ENCODE peak calls at places on chromosomes 13 and 19, in seven cellular contexts. W is tibial artery, B is fibroblast of lung, X is AG04450, U is left ventricle myocardium inferior, D is hepatocyte, N is neural progenitor cell. E is an unnamed sample.

GRCh38 chr13:97445504-97446187 is 11.7 kb downstream of the RAP2A start:
- DNase-seq in U (no peak), B (no peak), W (no peak), N (no peak), X (no peak), D (no peak), E (no peak)

GRCh38 chr19:14519860-14520407 is 1.7 kb upstream of the DNAJB1 start:
- DNase-seq in W (no peak), X (no peak), N (no peak), U (no peak), D (no peak), B (peak; percentile 89), E (peak; percentile 89)

GRCh38 chr19:46635920-46636761 is at the start of gene GNG8:
- DNase-seq in X (no peak), B (no peak), N (peak; percentile 72), W (no peak), U (no peak), D (no peak), E (no peak)

GRCh38 chr13:60169239-60170031 is 5.7 kb upstream of the DIAPH3 start:
- DNase-seq in D (no peak), N (no peak), W (no peak), U (no peak), B (no peak), X (no peak), E (no peak)

GRCh38 chr13:67228909-67229308 is 1.2 kb downstream of the PCDH9 start:
- DNase-seq in B (peak; percentile 30), X (no peak), U (no peak), D (no peak), N (no peak), W (no peak), E (peak; percentile 36)

GRCh38 chr19:58556633-58557252 is 1.7 kb downstream of the UBE2M start:
- DNase-seq in D (no peak), B (no peak), U (no peak), X (no peak), W (no peak), N (no peak), E (no peak)

GRCh38 chr19:6970478-6970877 is 50.8 kb downstream of the MBD3L2B start:
- DNase-seq in U (no peak), X (no peak), D (no peak), B (no peak), W (no peak), N (no peak), E (no peak)

GRCh38 chr19:50357178-50358100 is 8.0 kb downstream of the NAPSA start:
- DNase-seq in X (no peak), U (peak; percentile 77), W (peak; percentile 72), B (peak; percentile 47), D (peak; percentile 62), N (peak; percentile 76), E (peak; percentile 73)

GRCh38 chr19:43532571-43532961 is 422 bp upstream of the ZNF575 start:
- DNase-seq in W (peak; percentile 50), X (no peak), D (no peak), B (no peak), N (no peak), U (no peak), E (no peak)

GRCh38 chr13:67462098-67462497 is 232.0 kb upstream of the PCDH9 start:
- DNase-seq in U (no peak), W (no peak), N (no peak), D (no peak), B (no peak), X (no peak), E (no peak)

GRCh38 chr19:10921909-10922637 is 6.4 kb downstream of the YIPF2 start:
- DNase-seq in N (no peak), W (no peak), X (no peak), B (no peak), U (no peak), D (no peak), E (no peak)

GRCh38 chr19:46919324-46919723 is 58.5 kb downstream of the ARHGAP35 start:
- DNase-seq in W (no peak), X (no peak), N (no peak), U (no peak), B (peak; percentile 50), D (no peak), E (peak; percentile 64)

GRCh38 chr19:49340069-49340864 is 5.1 kb downstream of the CD37 start:
- DNase-seq in B (no peak), X (no peak), W (peak; percentile 80), U (peak; percentile 72), N (peak; percentile 52), D (peak; percentile 54), E (peak; percentile 64)

GRCh38 chr13:91491980-91492379 is 93.6 kb downstream of the GPC5 start:
- DNase-seq in X (no peak), B (no peak), D (no peak), U (no peak), N (no peak), W (no peak), E (no peak)

DNA sequence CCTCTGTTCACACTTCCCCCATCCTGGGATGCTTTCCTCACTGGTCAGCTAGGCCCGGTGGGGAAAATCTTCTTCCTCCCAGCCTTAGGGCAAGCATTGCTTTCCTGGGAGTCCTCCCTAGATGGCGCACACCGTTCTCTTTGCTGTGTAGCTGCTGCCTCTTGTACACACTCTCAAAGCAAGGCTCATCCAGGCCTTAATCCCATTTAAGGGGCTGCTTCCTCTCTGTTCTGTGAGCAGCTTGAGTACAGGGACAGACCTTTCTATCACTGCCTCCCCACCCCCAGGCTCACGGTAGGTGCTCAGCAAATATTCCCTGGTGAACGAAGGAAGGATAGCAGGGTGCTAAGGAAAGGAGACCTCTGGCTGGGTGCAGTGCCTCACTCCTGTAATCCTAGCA is 11.0 kb downstream of the SLC7A10 start:
- DNase-seq in N (peak; percentile 81), B (peak; percentile 19), X (no peak), U (no peak), W (no peak), D (peak; percentile 55), E (peak; percentile 43)
- TF ChIP-seq CTCF in N (peak; percentile 64), B (peak; percentile 25), X (peak; percentile 43), U (no peak), W (no peak), D (peak; percentile 43), E (peak; percentile 41)

GRCh38 chr19:4371898-4372629 is 28.3 kb downstream of the SH3GL1 start:
- DNase-seq in X (no peak), B (no peak), U (no peak), D (no peak), N (no peak), W (no peak), E (no peak)

GRCh38 chr19:4372630-4373367 is 27.5 kb downstream of the SH3GL1 start:
- DNase-seq in B (no peak), N (no peak), W (no peak), U (no peak), D (no peak), X (no peak), E (no peak)

GRCh38 chr19:4375164-4375619 is 25.2 kb downstream of the SH3GL1 start:
- DNase-seq in U (no peak), D (peak; percentile 85), B (no peak), N (no peak), X (no peak), W (no peak), E (peak; percentile 51)

GRCh38 chr19:4374451-4375163 is 25.7 kb downstream of the SH3GL1 start:
- DNase-seq in X (no peak), W (peak; percentile 88), N (no peak), D (peak; percentile 86), U (peak; percentile 78), B (peak; percentile 86), E (peak; percentile 99)

GRCh38 chr19:4373601-4374441 is 26.5 kb downstream of the SH3GL1 start:
- DNase-seq in D (no peak), W (peak; percentile 74), N (no peak), X (no peak), B (peak; percentile 26), U (peak; percentile 55), E (peak; percentile 58)
- H3K4me3 ChIP-seq in D (no peak overlapping the region), W (no peak overlapping the region), N (no peak overlapping the region), X (no peak overlapping the region), B (no peak overlapping the region), U (peak overlapping the region; percentile 37), E (peak overlapping the region; percentile 2)

GRCh38 chr13:31614704-31615103 is 124.6 kb upstream of the RXFP2 start:
- DNase-seq in B (no peak), W (no peak), U (no peak), D (no peak), N (no peak), X (no peak), E (no peak)

GRCh38 chr13:31614073-31614472 is 125.3 kb upstream of the RXFP2 start:
- DNase-seq in N (no peak), W (no peak), U (no peak), X (no peak), B (no peak), D (no peak), E (no peak)

GRCh38 chr13:31610270-31610998 is 128.9 kb upstream of the RXFP2 start:
- DNase-seq in D (no peak), W (no peak), N (no peak), B (no peak), U (no peak), X (no peak), E (no peak)

GRCh38 chr13:31605076-31605858 is 134.1 kb upstream of the RXFP2 start:
- DNase-seq in N (no peak), U (no peak), X (no peak), B (no peak), W (no peak), D (peak; percentile 66), E (no peak)

DNA sequence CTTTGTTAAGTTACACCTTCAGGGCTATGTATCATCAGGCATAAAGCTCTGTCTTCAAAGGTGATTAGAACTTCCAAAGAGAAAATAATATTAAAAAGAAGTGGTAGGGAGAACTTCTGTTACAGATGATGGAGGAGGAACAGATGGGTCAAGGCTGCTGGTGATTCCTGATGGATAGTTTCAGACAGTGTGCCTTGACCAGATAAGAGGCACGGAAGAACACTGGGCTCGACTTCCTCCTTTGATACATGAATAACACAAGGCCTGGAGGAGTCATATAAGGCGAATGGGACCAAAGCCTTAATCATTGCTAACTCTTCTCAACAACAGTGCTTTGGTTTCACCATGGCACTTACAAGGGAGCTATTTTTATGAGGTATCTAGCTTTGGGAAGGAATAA is 128.1 kb upstream of the RXFP2 start:
- DNase-seq in X (no peak), U (no peak), N (no peak), D (no peak), W (no peak), B (no peak), E (no peak)
- TF ChIP-seq CTCF in X (no peak), U (no peak), N (no peak), D (no peak), W (no peak), B (no peak), E (no peak)

GRCh38 chr13:52459668-52460067 is 4.4 kb downstream of the CKAP2 start:
- DNase-seq in D (no peak), X (peak; percentile 21), B (peak; percentile 61), W (no peak), U (no peak), N (no peak), E (peak; percentile 68)

GRCh38 chr13:52461265-52461664 is 6.0 kb downstream of the CKAP2 start:
- DNase-seq in W (no peak), N (no peak), X (no peak), B (no peak), D (no peak), U (no peak), E (no peak)

DNA sequence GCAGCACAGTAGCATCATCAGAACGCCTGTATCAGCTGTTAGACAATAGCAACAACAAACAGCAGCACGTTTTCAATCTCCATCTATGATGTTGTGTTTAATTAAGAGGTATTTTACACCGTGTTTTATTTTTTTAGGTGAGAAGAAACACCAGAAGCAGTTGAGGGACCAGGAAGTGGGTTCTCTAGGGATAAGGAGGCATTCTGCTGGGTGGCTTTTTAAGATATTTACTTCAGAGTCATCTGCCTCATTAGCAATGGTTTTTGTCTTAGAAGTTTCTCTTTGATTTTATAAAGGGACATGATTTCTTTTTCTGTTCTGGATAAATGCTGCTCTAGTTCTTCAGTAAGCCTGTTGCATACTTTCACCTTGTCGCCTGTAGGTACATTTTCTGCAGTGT is 8.2 kb downstream of the CKAP2 start:
- DNase-seq in N (no peak), X (no peak), W (no peak), D (no peak), U (no peak), B (no peak), E (no peak)
- H3K4me3 ChIP-seq in N (no peak overlapping the region), X (no peak overlapping the region), W (no peak overlapping the region), D (no peak overlapping the region), U (no peak overlapping the region), B (no peak overlapping the region), E (no peak overlapping the region)

E was measured in foreskin fibroblast.